ENCODE peak calls at places on chromosome 10, in ten cellular contexts. Q, A, E, Z, F, P, X, H, G and I are unnamed samples.

GRCh38 chr10:23368816-23369640 is 24.4 kb upstream of the C10orf67 start:
- DNase-seq in Q (no peak), A (no peak), E (no peak), Z (no peak), F (no peak), P (no peak), X (no peak), H (no peak), G (no peak), I (no peak)

GRCh38 chr10:69955211-69955805 is 97.3 kb upstream of the MACROH2A2 start:
- DNase-seq in Q (no peak), A (no peak), E (no peak), Z (no peak), F (no peak), P (no peak), X (no peak), H (no peak), G (no peak), I (no peak)

GRCh38 chr10:89580243-89580642 is 44.8 kb upstream of the SLC16A12 start:
- DNase-seq in Q (no peak), A (no peak), E (no peak), Z (no peak), F (no peak), P (no peak), X (no peak), H (no peak), G (no peak), I (no peak)

GRCh38 chr10:6014241-6014761 is 37.0 kb upstream of the IL15RA start:
- DNase-seq in Q (peak), A (no peak), E (peak), Z (no peak), F (no peak), P (peak), X (peak), H (peak), G (peak), I (peak)

GRCh38 chr10:114876602-114877300 is 55.2 kb downstream of the FHIP2A start:
- DNase-seq in Q (peak), A (no peak), E (peak), Z (no peak), F (no peak), P (peak), X (peak), H (peak), G (peak), I (peak)

GRCh38 chr10:28305551-28305950 is 2.7 kb upstream of the MPP7 start:
- DNase-seq in Q (no peak), A (no peak), E (no peak), Z (no peak), F (no peak), P (no peak), X (no peak), H (no peak), G (no peak), I (no peak)

GRCh38 chr10:16995867-16996529 is 133.6 kb downstream of the CUBN start:
- DNase-seq in Q (peak), A (no peak), E (peak), Z (no peak), F (no peak), P (no peak), X (no peak), H (no peak), G (no peak), I (no peak)

GRCh38 chr10:132446661-132447445 is 49.9 kb downstream of the PWWP2B start:
- DNase-seq in Q (peak), A (no peak), E (peak), Z (no peak), F (no peak), P (peak), X (no peak), H (no peak), G (no peak), I (peak)

GRCh38 chr10:25390733-25391132 is 215.9 kb downstream of the GPR158 start:
- DNase-seq in Q (no peak), A (no peak), E (no peak), Z (no peak), F (no peak), P (no peak), X (no peak), H (no peak), G (no peak), I (no peak)

GRCh38 chr10:26939957-26940354 is 79.2 kb upstream of the ABI1 start:
- DNase-seq in Q (no peak), A (no peak), E (no peak), Z (no peak), F (no peak), P (no peak), X (no peak), H (no peak), G (no peak), I (no peak)

GRCh38 chr10:126430512-126430911 is 42.2 kb upstream of the ADAM12 start:
- DNase-seq in Q (no peak), A (no peak), E (no peak), Z (no peak), F (no peak), P (no peak), X (no peak), H (no peak), G (no peak), I (no peak)

GRCh38 chr10:21473541-21473940 is 51.9 kb downstream of the SKIDA1 start:
- DNase-seq in Q (no peak), A (no peak), E (no peak), Z (no peak), F (no peak), P (no peak), X (no peak), H (no peak), G (no peak), I (no peak)

GRCh38 chr10:124097883-124098282 is 4.5 kb upstream of the CHST15 start:
- DNase-seq in Q (no peak), A (no peak), E (no peak), Z (no peak), F (no peak), P (no peak), X (no peak), H (no peak), G (no peak), I (no peak)

GRCh38 chr10:67779455-67780205 is 58.4 kb downstream of the DNAJC12 start:
- DNase-seq in Q (peak), A (peak), E (peak), Z (no peak), F (peak), P (peak), X (peak), H (peak), G (peak), I (peak)

GRCh38 chr10:75841266-75841665 is 409.8 kb downstream of the LRMDA start:
- DNase-seq in Q (no peak), A (no peak), E (no peak), Z (no peak), F (no peak), P (no peak), X (no peak), H (no peak), G (no peak), I (no peak)